ENCODE peak calls at places on chromosome 9, in four cellular contexts. A is germinal center, C is activated T-cell treated with anti-CD3 and anti-CD28 coated beads for 24 hours, B is kidney tubule cell. U is an unnamed sample.

GRCh38 chr9:133074111-133074651 is 12.4 kb downstream of the CEL start:
- DNase-seq in A (no peak), B (no peak), C (no peak), U (no peak)

GRCh38 chr9:125468646-125469045 is 207.0 kb downstream of the GAPVD1 start:
- DNase-seq in C (no peak), A (no peak), B (no peak), U (no peak)

GRCh38 chr9:135075234-135076142 is 12.0 kb upstream of the OLFM1 start:
- DNase-seq in A (no peak), B (no peak), C (no peak), U (no peak)

GRCh38 chr9:113633782-113634596 is 170.5 kb downstream of the RGS3 start:
- DNase-seq in C (no peak), B (peak), A (no peak), U (no peak)

GRCh38 chr9:37339945-37340344 is 82.6 kb upstream of the GRHPR start:
- DNase-seq in C (no peak), B (peak), A (no peak), U (no peak)

GRCh38 chr9:32807217-32807616 is 23.9 kb downstream of the TMEM215 start:
- DNase-seq in C (no peak), A (no peak), B (no peak), U (no peak)

GRCh38 chr9:75683591-75683990 is 206.9 kb upstream of the PCSK5 start:
- DNase-seq in B (peak), A (no peak), C (no peak), U (no peak)

GRCh38 chr9:114141553-114142548 is 13.5 kb upstream of the COL27A1 start:
- DNase-seq in C (no peak), B (peak), A (no peak), U (no peak)

GRCh38 chr9:120161801-120162200 is 418.2 kb downstream of the CDK5RAP2 start:
- DNase-seq in B (no peak), C (no peak), A (no peak), U (no peak)

GRCh38 chr9:96048954-96049831 is 173.7 kb downstream of the ERCC6L2 start:
- DNase-seq in C (no peak), A (no peak), B (peak), U (no peak)

GRCh38 chr9:8845376-8845775 is 1045.8 kb upstream of the DMAC1 start:
- DNase-seq in C (no peak), A (no peak), B (no peak), U (no peak)

GRCh38 chr9:136614372-136614922 is 48.3 kb upstream of the EGFL7 start:
- DNase-seq in C (no peak), A (no peak), B (no peak), U (no peak)

GRCh38 chr9:78010419-78010818 is 21.2 kb downstream of the GNAQ start:
- DNase-seq in B (no peak), C (no peak), A (no peak), U (no peak)

GRCh38 chr9:88258012-88258411 is 119.7 kb upstream of the SPATA31C2 start:
- DNase-seq in A (no peak), C (no peak), B (peak), U (no peak)

GRCh38 chr9:138064547-138064946 is 187.0 kb downstream of the CACNA1B start:
- DNase-seq in C (no peak), B (no peak), A (no peak), U (no peak)

GRCh38 chr9:4584636-4585035 is 77.5 kb upstream of the PLPP6 start:
- DNase-seq in B (no peak), C (no peak), A (no peak), U (no peak)

GRCh38 chr9:312596-313320 is 98.1 kb downstream of the DOCK8 start:
- DNase-seq in B (no peak), A (no peak), C (no peak), U (no peak)

GRCh38 chr9:95409650-95410426 is 92.3 kb upstream of the FANCC start:
- DNase-seq in A (no peak), C (no peak), B (peak), U (no peak)

GRCh38 chr9:116605060-116605459 is 82.0 kb upstream of the TRIM32 start:
- DNase-seq in C (no peak), B (no peak), A (no peak), U (no peak)

GRCh38 chr9:16100596-16101091 is 547.8 kb downstream of the CCDC171 start:
- DNase-seq in C (no peak), B (no peak), A (no peak), U (no peak)

GRCh38 chr9:127154003-127154389 is 31.6 kb upstream of the ANGPTL2 start:
- DNase-seq in B (no peak), A (no peak), C (no peak), U (no peak)

GRCh38 chr9:82489579-82489915 is 501.0 kb downstream of the SPATA31D1 start:
- DNase-seq in B (no peak), A (no peak), C (no peak), U (no peak)

GRCh38 chr9:7298123-7298522 is 501.5 kb downstream of the DMAC1 start:
- DNase-seq in B (no peak), C (peak), A (no peak), U (no peak)

GRCh38 chr9:80552931-80553330 is 981.2 kb downstream of the TLE4 start:
- DNase-seq in C (no peak), B (no peak), A (no peak), U (no peak)

GRCh38 chr9:34158362-34158869 is 20.4 kb upstream of the UBAP1 start:
- DNase-seq in C (no peak), A (no peak), B (peak), U (no peak)

GRCh38 chr9:135126480-135127187 is 39.2 kb downstream of the OLFM1 start:
- DNase-seq in A (no peak), B (peak), C (no peak), U (no peak)

U was measured in B cell.